ENCODE peak calls at places on chromosome 19, in seven cellular contexts. A is uterus, D is A549, F is endodermal cell, J is AG04450, I is mucosa of descending colon, C is kidney. X is an unnamed sample.

GRCh38 chr19:31148671-31149070 is 200.6 kb downstream of the TSHZ3 start:
- DNase-seq in A (no peak), D (no peak), F (no peak), J (no peak), I (no peak), C (no peak), X (no peak)

GRCh38 chr19:12733369-12733896 is 1.1 kb downstream of the TRIR start:
- DNase-seq in A (no peak), D (peak), F (peak), J (no peak), I (peak), C (no peak), X (no peak)

GRCh38 chr19:12636631-12637030 is 25.9 kb downstream of the ZNF791 start:
- DNase-seq in A (no peak), D (no peak), F (no peak), J (no peak), I (no peak), C (peak), X (no peak)

GRCh38 chr19:1105873-1106840 is 2.4 kb downstream of the GPX4 start:
- DNase-seq in A (no peak), D (no peak), F (no peak), J (no peak), I (no peak), C (no peak), X (no peak)

GRCh38 chr19:58584498-58585441 is 11.6 kb upstream of the MZF1 start:
- DNase-seq in A (no peak), D (no peak), F (peak), J (no peak), I (no peak), C (no peak), X (no peak)

GRCh38 chr19:8487137-8487851 is 15.1 kb downstream of the PRAM1 start:
- DNase-seq in A (no peak), D (no peak), F (no peak), J (no peak), I (no peak), C (no peak), X (no peak)

GRCh38 chr19:4301590-4302237 is 475 bp downstream of the TMIGD2 start:
- DNase-seq in A (no peak), D (no peak), F (no peak), J (no peak), I (no peak), C (no peak), X (no peak)

GRCh38 chr19:1171755-1172352 is 2.2 kb downstream of the SBNO2 start:
- DNase-seq in A (no peak), D (no peak), F (no peak), J (no peak), I (no peak), C (no peak), X (no peak)

GRCh38 chr19:1767464-1767933 is 14.2 kb downstream of the ONECUT3 start:
- DNase-seq in A (peak), D (no peak), F (peak), J (no peak), I (peak), C (no peak), X (no peak)

GRCh38 chr19:19937403-19937802 is 36.7 kb downstream of the ZNF93 start:
- DNase-seq in A (no peak), D (no peak), F (no peak), J (no peak), I (no peak), C (no peak), X (no peak)

GRCh38 chr19:12985049-12985776 is 10.1 kb upstream of the NFIX start:
- DNase-seq in A (no peak), D (no peak), F (no peak), J (no peak), I (peak), C (peak), X (no peak)

GRCh38 chr19:1363599-1363998 is 20.1 kb upstream of the NDUFS7 start:
- DNase-seq in A (no peak), D (no peak), F (no peak), J (no peak), I (no peak), C (no peak), X (no peak)

GRCh38 chr19:50172726-50173125 is 9.6 kb upstream of the IZUMO2 start:
- DNase-seq in A (no peak), D (no peak), F (no peak), J (no peak), I (no peak), C (no peak), X (no peak)
- TF ChIP-seq CTCF in A (no peak), D (no peak), F (no peak), J (no peak), I (no peak), C (no peak), X (no peak)

DNA sequence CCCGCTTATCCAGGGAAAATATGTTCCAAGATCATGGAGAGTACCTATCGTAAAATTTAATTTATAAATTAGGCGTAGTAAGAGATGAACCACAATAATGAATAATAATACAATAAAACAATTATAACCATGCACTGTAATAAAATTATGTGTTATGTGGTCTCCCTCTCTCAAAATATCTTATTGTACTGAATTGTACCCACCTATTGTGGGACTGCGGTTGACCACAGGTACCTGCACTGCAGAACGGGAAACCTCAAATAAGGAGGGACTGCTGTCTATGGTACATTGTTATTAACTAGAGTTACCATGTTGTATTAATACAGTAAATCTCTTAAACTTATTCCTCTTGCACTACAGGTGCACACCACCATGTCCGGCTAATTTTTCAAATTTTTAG is 5.3 kb upstream of the KLK12 start:
- DNase-seq in A (no peak), D (no peak), F (no peak), J (no peak), I (no peak), C (no peak), X (no peak)
- H3K4me3 ChIP-seq in A (no peak), D (no peak), F (no peak), J (no peak), I (no peak), C (no peak), X (no peak)

GRCh38 chr19:43433689-43434088 is 19.0 kb downstream of the TEX101 start:
- DNase-seq in A (no peak), D (no peak), F (no peak), J (no peak), I (no peak), C (no peak), X (no peak)

GRCh38 chr19:43432866-43433673 is 18.4 kb downstream of the TEX101 start:
- DNase-seq in A (peak), D (peak), F (peak), J (no peak), I (peak), C (peak), X (no peak)

GRCh38 chr19:43430976-43431375 is 16.3 kb downstream of the TEX101 start:
- DNase-seq in A (no peak), D (no peak), F (no peak), J (no peak), I (no peak), C (no peak), X (no peak)

GRCh38 chr19:43429395-43429794 is 14.7 kb downstream of the TEX101 start:
- DNase-seq in A (no peak), D (no peak), F (no peak), J (no peak), I (no peak), C (no peak), X (no peak)

DNA sequence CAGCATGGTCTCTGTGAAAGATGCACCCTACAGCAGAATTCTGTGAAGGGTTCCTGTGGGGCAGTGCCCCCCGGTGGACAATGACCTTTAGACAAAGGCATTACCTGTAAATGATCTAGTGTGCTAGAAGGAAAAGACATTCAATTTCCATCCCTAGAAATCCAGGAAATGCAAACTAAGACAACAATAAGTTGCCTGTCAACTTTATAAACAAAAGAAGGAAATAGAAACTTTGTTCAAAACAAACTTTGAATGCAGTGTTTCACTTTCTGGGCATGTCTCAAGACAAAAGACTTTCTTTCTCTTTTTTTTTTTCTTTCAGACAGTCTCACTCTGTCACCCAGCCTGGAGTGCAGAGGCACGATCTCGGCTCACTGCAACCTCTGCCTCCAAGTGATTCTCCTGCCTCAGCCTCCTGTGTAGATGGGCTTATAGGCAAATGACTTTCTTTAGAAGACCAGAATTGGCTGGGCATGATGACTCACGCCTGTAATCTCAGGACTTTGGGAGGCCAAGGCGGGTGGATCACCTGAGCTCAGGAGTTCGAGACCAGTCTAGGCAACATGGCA is 15.5 kb downstream of the TEX101 start:
- DNase-seq in A (no peak), D (no peak), F (peak), J (no peak), I (peak), C (no peak), X (no peak)
- TF ChIP-seq CTCF in A (no peak), D (no peak), F (peak), J (no peak), I (no peak), C (peak), X (peak)

GRCh38 chr19:28731577-28731976 is 481.4 kb downstream of the UQCRFS1 start:
- DNase-seq in A (no peak), D (no peak), F (no peak), J (no peak), I (no peak), C (no peak), X (no peak)

GRCh38 chr19:28737021-28737525 is 475.9 kb downstream of the UQCRFS1 start:
- DNase-seq in A (no peak), D (peak), F (no peak), J (peak), I (peak), C (no peak), X (no peak)

GRCh38 chr19:28731113-28731512 is 481.8 kb downstream of the UQCRFS1 start:
- DNase-seq in A (no peak), D (no peak), F (no peak), J (no peak), I (no peak), C (no peak), X (no peak)

GRCh38 chr19:28737526-28737925 is 475.4 kb downstream of the UQCRFS1 start:
- DNase-seq in A (no peak), D (no peak), F (no peak), J (no peak), I (no peak), C (no peak), X (no peak)

DNA sequence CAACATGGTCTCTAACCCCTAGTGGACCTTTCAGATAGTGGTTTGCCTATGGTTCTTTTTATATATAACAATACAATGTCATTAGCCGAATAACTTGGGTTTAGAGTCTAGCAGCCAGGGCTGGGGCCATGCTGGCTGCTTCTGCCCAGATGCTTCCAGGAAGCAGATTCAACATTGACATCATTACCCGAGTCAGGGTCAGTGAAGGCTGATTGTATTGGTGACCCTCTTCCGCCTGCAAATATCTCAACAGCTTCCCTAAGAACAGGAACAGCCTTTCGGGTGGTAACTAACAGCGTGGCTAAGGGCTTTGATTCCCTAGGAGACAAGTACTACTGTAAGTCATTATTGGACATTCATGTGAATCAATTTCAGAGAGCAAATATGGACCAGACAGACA is 476.4 kb downstream of the UQCRFS1 start:
- DNase-seq in A (no peak), D (no peak), F (no peak), J (no peak), I (no peak), C (no peak), X (no peak)
- H3K4me3 ChIP-seq in A (no peak), D (no peak), F (no peak), J (no peak), I (no peak), C (no peak), X (no peak)

GRCh38 chr19:45091031-45091918 is 1.7 kb upstream of the PPP1R37 start:
- DNase-seq in A (peak), D (peak), F (peak), J (peak), I (peak), C (peak), X (peak)

GRCh38 chr19:45094707-45095106 is 1.7 kb downstream of the PPP1R37 start:
- DNase-seq in A (no peak), D (no peak), F (no peak), J (no peak), I (no peak), C (no peak), X (no peak)

GRCh38 chr19:45090598-45090997 is 2.4 kb upstream of the PPP1R37 start:
- DNase-seq in A (no peak), D (no peak), F (no peak), J (no peak), I (no peak), C (no peak), X (no peak)

GRCh38 chr19:45094158-45094557 is 1.2 kb downstream of the PPP1R37 start:
- DNase-seq in A (no peak), D (no peak), F (peak), J (no peak), I (no peak), C (no peak), X (no peak)

GRCh38 chr19:45092747-45093678 is at the start of gene PPP1R37:
- DNase-seq in A (peak), D (peak), F (peak), J (peak), I (peak), C (peak), X (peak)
- TF ChIP-seq CTCF in A (peak), D (peak), F (peak), J (peak), I (no peak), C (peak), X (no peak)

DNA sequence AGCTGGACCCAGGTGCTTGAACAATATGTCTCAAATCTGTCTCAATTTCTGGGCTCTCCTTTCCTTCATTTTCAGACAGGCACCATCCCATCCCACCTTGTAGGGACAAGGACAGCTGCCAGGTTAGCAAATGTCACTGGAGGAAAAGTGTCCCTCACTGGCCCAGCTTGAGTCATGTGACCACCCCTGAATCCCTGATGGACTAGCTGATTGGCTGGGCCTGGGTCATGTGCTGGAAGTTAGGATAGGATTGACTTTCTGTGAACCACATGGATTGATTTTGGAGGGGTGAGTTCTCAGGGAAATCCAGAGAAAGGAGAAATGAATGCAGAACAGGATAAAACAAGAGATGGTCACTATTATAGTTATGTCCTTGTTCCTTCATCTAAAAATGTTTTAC is 28.2 kb upstream of the FXYD3 start:
- DNase-seq in A (no peak), D (no peak), F (no peak), J (no peak), I (no peak), C (no peak), X (no peak)
- H3K4me3 ChIP-seq in A (no peak), D (no peak), F (no peak), J (no peak), I (no peak), C (no peak), X (no peak)

DNA sequence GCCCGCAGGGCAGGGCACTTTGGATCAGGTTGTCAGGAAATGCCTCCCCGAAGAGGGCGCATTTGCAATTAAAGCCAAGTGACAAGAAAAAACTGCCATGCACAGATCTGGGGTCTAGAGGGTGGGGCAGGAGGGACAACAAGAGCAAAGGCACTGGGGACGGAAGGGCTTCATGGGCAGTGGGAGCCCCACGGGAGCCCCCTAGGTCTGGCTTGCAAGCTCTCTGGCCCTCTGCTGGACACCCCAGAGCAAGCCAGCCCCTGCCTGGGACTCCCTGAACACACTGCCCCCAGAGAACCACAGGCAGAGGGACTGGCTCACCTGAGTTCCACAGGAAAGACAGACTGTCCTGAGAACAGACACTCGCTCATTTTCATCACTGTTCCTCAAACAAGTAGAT is 30.2 kb upstream of the C19orf12 start:
- DNase-seq in A (no peak), D (no peak), F (peak), J (no peak), I (no peak), C (peak), X (no peak)
- TF ChIP-seq CTCF in A (no peak), D (peak), F (peak), J (peak), I (no peak), C (no peak), X (peak)

GRCh38 chr19:6752257-6753177 is 13.0 kb downstream of the TRIP10 start:
- DNase-seq in A (no peak), D (no peak), F (peak), J (no peak), I (peak), C (peak), X (no peak)
- H3K4me3 ChIP-seq in A (no peak), D (no peak), F (no peak), J (no peak), I (no peak), C (peak), X (peak)

GRCh38 chr19:46890423-46891170 is 29.8 kb downstream of the ARHGAP35 start:
- DNase-seq in A (no peak), D (peak), F (no peak), J (peak), I (peak), C (no peak), X (peak)
- TF ChIP-seq CTCF in A (no peak), D (no peak), F (no peak), J (no peak), I (no peak), C (no peak), X (peak)

X was measured in epithelial cell of proximal tubule.